ENCODE peak calls at places on chromosomes 12 and 14, in four cellular contexts. One of them, this sample, is unnamed. For H3K4me1, the result is how much of the 10 kb centered on the place peaks cover.

GRCh38 chr14:100857196-100857922 is 31.4 kb downstream of the MEG3 start:
- DNase-seq in CD8-positive, alpha-beta T cell: no peak
- DNase-seq in breast epithelium: no peak
- DNase-seq in IMR-90: no peak
- DNase-seq in this sample: peak

GRCh38 chr14:78157855-78158436 is 12.2 kb upstream of the NRXN3 start:
- DNase-seq in CD8-positive, alpha-beta T cell: no peak
- DNase-seq in breast epithelium: no peak
- DNase-seq in IMR-90: peak
- DNase-seq in this sample: peak

GRCh38 chr14:31059152-31059924 is 33.2 kb upstream of the STRN3 start:
- DNase-seq in CD8-positive, alpha-beta T cell: no peak
- DNase-seq in breast epithelium: no peak
- DNase-seq in IMR-90: peak
- DNase-seq in this sample: peak

GRCh38 chr14:71328183-71328582 is 420.9 kb downstream of the PCNX1 start:
- DNase-seq in CD8-positive, alpha-beta T cell: no peak
- DNase-seq in breast epithelium: no peak
- DNase-seq in IMR-90: no peak
- DNase-seq in this sample: no peak

GRCh38 chr14:100617715-100618693 is 30.8 kb upstream of the BEGAIN start:
- DNase-seq in CD8-positive, alpha-beta T cell: no peak
- DNase-seq in breast epithelium: no peak
- DNase-seq in IMR-90: no peak
- DNase-seq in this sample: no peak

GRCh38 chr14:63283501-63284248 is 35.1 kb downstream of the GPHB5 start:
- DNase-seq in CD8-positive, alpha-beta T cell: no peak
- DNase-seq in breast epithelium: no peak
- DNase-seq in IMR-90: no peak
- DNase-seq in this sample: no peak

GRCh38 chr14:68729556-68729955 is 63.3 kb downstream of the ZFP36L1 start:
- DNase-seq in CD8-positive, alpha-beta T cell: no peak
- DNase-seq in breast epithelium: no peak
- DNase-seq in IMR-90: no peak
- DNase-seq in this sample: peak

GRCh38 chr14:105549481-105549880 is 23.1 kb downstream of the TMEM121 start:
- DNase-seq in CD8-positive, alpha-beta T cell: no peak
- DNase-seq in breast epithelium: no peak
- DNase-seq in IMR-90: no peak
- DNase-seq in this sample: peak

GRCh38 chr14:54342806-54343205 is 54.0 kb upstream of the CDKN3 start:
- DNase-seq in CD8-positive, alpha-beta T cell: no peak
- DNase-seq in breast epithelium: no peak
- DNase-seq in IMR-90: no peak
- DNase-seq in this sample: no peak

GRCh38 chr14:39230416-39230815 is 3.3 kb upstream of the MIA2 start:
- DNase-seq in CD8-positive, alpha-beta T cell: no peak
- DNase-seq in breast epithelium: no peak
- DNase-seq in IMR-90: peak
- DNase-seq in this sample: no peak

GRCh38 chr12:50224026-50224692 is 57.0 kb upstream of the CERS5 start:
- DNase-seq in CD8-positive, alpha-beta T cell: peak
- DNase-seq in breast epithelium: no peak
- DNase-seq in IMR-90: peak
- DNase-seq in this sample: no peak

GRCh38 chr12:121784460-121784859 is 9.0 kb downstream of the RHOF start:
- DNase-seq in CD8-positive, alpha-beta T cell: no peak
- DNase-seq in breast epithelium: no peak
- DNase-seq in IMR-90: peak
- DNase-seq in this sample: no peak

GRCh38 chr12:54998958-54999510 is 14.5 kb upstream of the TESPA1 start:
- DNase-seq in CD8-positive, alpha-beta T cell: no peak
- DNase-seq in breast epithelium: no peak
- DNase-seq in IMR-90: no peak
- DNase-seq in this sample: no peak

GRCh38 chr12:54661048-54661447 is 12.9 kb upstream of the DCD start:
- DNase-seq in CD8-positive, alpha-beta T cell: no peak
- DNase-seq in breast epithelium: no peak
- DNase-seq in IMR-90: no peak
- DNase-seq in this sample: no peak

GRCh38 chr14:23285530-23286019 is 357 bp downstream of the HOMEZ start:
- DNase-seq in CD8-positive, alpha-beta T cell: no peak
- DNase-seq in breast epithelium: no peak
- DNase-seq in IMR-90: no peak
- DNase-seq in this sample: no peak

GRCh38 chr14:37466003-37466622 is 128.9 kb downstream of the FOXA1 start:
- DNase-seq in CD8-positive, alpha-beta T cell: no peak
- DNase-seq in breast epithelium: no peak
- DNase-seq in IMR-90: no peak
- DNase-seq in this sample: peak

GRCh38 chr14:89504084-89504483 is 87.1 kb upstream of the FOXN3 start:
- DNase-seq in CD8-positive, alpha-beta T cell: no peak
- DNase-seq in breast epithelium: no peak
- DNase-seq in IMR-90: peak
- DNase-seq in this sample: no peak

GRCh38 chr12:90262261-90262660 is 553.6 kb upstream of the ATP2B1 start:
- DNase-seq in CD8-positive, alpha-beta T cell: no peak
- DNase-seq in breast epithelium: no peak
- DNase-seq in IMR-90: peak
- DNase-seq in this sample: no peak

GRCh38 chr12:66741919-66742318 is 63.0 kb upstream of the GRIP1 start:
- DNase-seq in CD8-positive, alpha-beta T cell: no peak
- DNase-seq in breast epithelium: no peak
- DNase-seq in IMR-90: no peak
- DNase-seq in this sample: no peak

GRCh38 chr12:124802361-124802760 is 61.3 kb downstream of the SCARB1 start:
- DNase-seq in CD8-positive, alpha-beta T cell: no peak
- DNase-seq in breast epithelium: no peak
- DNase-seq in IMR-90: no peak
- DNase-seq in this sample: no peak

GRCh38 chr12:108744021-108744897 is 12.9 kb upstream of the CORO1C start:
- DNase-seq in CD8-positive, alpha-beta T cell: no peak
- DNase-seq in breast epithelium: no peak
- DNase-seq in IMR-90: no peak
- DNase-seq in this sample: no peak

GRCh38 chr12:55730447-55730820 is 1.6 kb upstream of the CD63 start:
- DNase-seq in CD8-positive, alpha-beta T cell: no peak
- DNase-seq in breast epithelium: no peak
- DNase-seq in IMR-90: no peak
- DNase-seq in this sample: no peak

DNA sequence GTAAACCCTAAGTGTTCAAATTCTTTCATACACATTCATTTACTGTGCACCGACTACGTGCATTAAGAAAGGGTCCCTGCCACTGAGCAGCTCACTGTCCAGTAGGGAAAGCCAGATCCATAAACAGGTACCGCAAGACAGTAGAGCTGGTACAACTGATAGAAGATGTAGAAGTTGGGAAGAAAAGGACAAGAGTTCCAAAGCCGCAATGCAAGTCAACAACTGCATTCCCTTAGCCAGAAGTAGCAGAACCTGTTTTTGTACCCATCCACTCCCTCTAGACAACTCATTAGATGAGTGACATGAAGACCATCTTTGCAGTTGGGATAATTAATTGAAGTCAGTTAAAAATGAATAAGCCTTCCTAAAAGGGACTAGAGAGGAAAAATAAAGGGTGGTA is 1.3 kb downstream of the SENP1 start:
- DNase-seq in CD8-positive, alpha-beta T cell: no peak
- DNase-seq in breast epithelium: no peak
- DNase-seq in IMR-90: no peak
- DNase-seq in this sample: no peak
- H3K4me3 ChIP-seq in CD8-positive, alpha-beta T cell: peak
- H3K4me3 ChIP-seq in breast epithelium: peak
- H3K4me3 ChIP-seq in IMR-90: peak
- H3K4me3 ChIP-seq in this sample: no peak

GRCh38 chr12:93683410-93683809 is 6.2 kb downstream of the CRADD start:
- DNase-seq in CD8-positive, alpha-beta T cell: no peak
- DNase-seq in breast epithelium: no peak
- DNase-seq in IMR-90: no peak
- DNase-seq in this sample: no peak
- TF ChIP-seq CTCF in CD8-positive, alpha-beta T cell: no peak
- TF ChIP-seq CTCF in breast epithelium: no peak
- TF ChIP-seq CTCF in IMR-90: no peak
- TF ChIP-seq CTCF in this sample: no peak

DNA sequence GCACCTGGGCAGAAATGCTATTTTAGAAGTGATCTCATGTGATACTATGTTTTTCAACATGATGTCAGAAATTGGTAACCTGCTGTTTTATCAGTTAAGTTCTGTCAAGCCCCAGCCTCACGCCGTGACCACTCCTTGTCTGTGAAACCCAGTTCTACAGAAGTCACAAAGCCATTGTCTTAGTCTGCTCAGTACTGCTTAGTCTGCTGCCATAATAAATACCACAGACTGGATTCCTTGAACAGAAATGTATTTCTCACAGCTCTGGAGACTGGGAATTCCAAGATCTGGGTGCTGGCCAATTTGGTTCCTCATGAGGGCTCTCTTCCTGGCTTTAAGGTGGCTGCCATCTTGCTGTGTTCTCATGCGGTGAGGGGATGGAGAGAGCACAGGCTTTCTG is 176.9 kb downstream of the PRKCH start:
- DNase-seq in CD8-positive, alpha-beta T cell: no peak
- DNase-seq in breast epithelium: no peak
- DNase-seq in IMR-90: no peak
- DNase-seq in this sample: no peak
- H3K4me1 ChIP-seq in CD8-positive, alpha-beta T cell: half or more
- H3K4me1 ChIP-seq in breast epithelium: under half
- H3K4me1 ChIP-seq in IMR-90: under half
- H3K4me1 ChIP-seq in this sample: under half

GRCh38 chr12:104049278-104050257 is at the start of gene GLT8D2:
- DNase-seq in CD8-positive, alpha-beta T cell: no peak
- DNase-seq in breast epithelium: peak
- DNase-seq in IMR-90: peak
- DNase-seq in this sample: peak
- H3K4me3 ChIP-seq in CD8-positive, alpha-beta T cell: no peak
- H3K4me3 ChIP-seq in breast epithelium: peak
- H3K4me3 ChIP-seq in IMR-90: peak
- H3K4me3 ChIP-seq in this sample: no peak

This sample was measured in mucosa of descending colon.